ENCODE peak calls at places on chromosomes 7 and 10, in seven cellular contexts. X is frontal cortex; N is stimulated activated CD8-positive, alpha-beta memory T cell treated with anti-CD3 and anti-CD28 coated beads, Interleukin-7, amount 100 ng/mL, for 1 hour; Y is activated T-helper 2 cell treated with anti-CD3 and anti-CD28 coated beads, Interferon-gamma antibody, Interleukin-2, Interleukin-4, amounts not matched to agents 10 μg/mL and 5 μg/mL and 100 μg/mL, durations not matched to agents 14 hours and 24 hours and 36 hours; C is mammary epithelial cell; S is smooth muscle cell of the brain vasculature; K is kidney glomerular epithelial cell. O is an unnamed sample.

GRCh38 chr10:77597560-77597959 is 40.0 kb downstream of the KCNMA1 start:
- DNase-seq in Y (no peak), C (no peak), S (no peak), K (no peak), N (no peak), X (no peak), O (no peak)

GRCh38 chr10:7409045-7409731 is 1.6 kb downstream of the SFMBT2 start:
- DNase-seq in C (no peak), Y (peak), S (no peak), K (peak), X (no peak), N (no peak), O (peak)

GRCh38 chr7:30911561-30911969 is at the start of gene AQP1:
- DNase-seq in N (no peak), Y (no peak), C (no peak), K (no peak), X (no peak), S (no peak), O (no peak)

GRCh38 chr10:77949167-77949566 is 22.6 kb upstream of the DLG5 start:
- DNase-seq in C (peak), S (no peak), K (peak), N (no peak), X (no peak), Y (no peak), O (peak)

GRCh38 chr7:133003052-133003910 is 78.6 kb downstream of the CHCHD3 start:
- DNase-seq in N (no peak), S (no peak), C (no peak), Y (no peak), K (no peak), X (no peak), O (no peak)

GRCh38 chr7:64887756-64888508 is 15.1 kb upstream of the ZNF273 start:
- DNase-seq in X (peak), K (no peak), Y (no peak), N (no peak), C (no peak), S (no peak), O (no peak)

GRCh38 chr7:125465527-125465926 is 535.9 kb upstream of the POT1 start:
- DNase-seq in N (no peak), Y (no peak), S (peak), K (no peak), X (no peak), C (no peak), O (no peak)

GRCh38 chr7:36040679-36041078 is 112.4 kb upstream of the EEPD1 start:
- DNase-seq in C (peak), S (no peak), X (no peak), Y (no peak), K (no peak), N (no peak), O (peak)

GRCh38 chr10:52778511-52779392 is 6.2 kb upstream of the MBL2 start:
- DNase-seq in Y (no peak), N (no peak), C (no peak), S (peak), K (no peak), X (no peak), O (peak)

GRCh38 chr10:69332278-69333010 is 54.1 kb downstream of the HK1 start:
- DNase-seq in K (no peak), S (no peak), C (no peak), N (no peak), X (no peak), Y (no peak), O (peak)

GRCh38 chr10:22945934-22946673 is 18.3 kb downstream of the ARMC3 start:
- DNase-seq in K (no peak), N (no peak), X (no peak), Y (no peak), S (no peak), C (no peak), O (no peak)

GRCh38 chr7:95011156-95011928 is 103.9 kb downstream of the PPP1R9A start:
- DNase-seq in Y (no peak), X (no peak), C (peak), S (no peak), N (no peak), K (peak), O (peak)

GRCh38 chr7:140557809-140558518 is 78.7 kb upstream of the MKRN1 start:
- DNase-seq in C (no peak), K (no peak), S (no peak), X (no peak), Y (no peak), N (no peak), O (peak)

GRCh38 chr10:6507311-6507710 is 72.8 kb downstream of the PRKCQ start:
- DNase-seq in K (no peak), X (peak), Y (peak), C (no peak), S (no peak), N (no peak), O (no peak)

GRCh38 chr7:351256-351655 is 61.3 kb downstream of the FOXL3 start:
- DNase-seq in Y (peak), C (no peak), K (no peak), N (no peak), X (no peak), S (no peak), O (no peak)

GRCh38 chr7:5755704-5756131 is 25.7 kb downstream of the RNF216 start:
- DNase-seq in S (no peak), X (no peak), N (no peak), Y (no peak), C (no peak), K (no peak), O (peak)

O was measured in trophoblast cell.